ENCODE peak calls at places on chromosomes 4 and X, in ten cellular contexts. A, L, B, H, K, Y, W, C, F and R are unnamed samples.

GRCh38 chr4:183758006-183758734 is 99.1 kb downstream of the TRAPPC11 start:
- DNase-seq in L (peak; percentile 46), A (peak; percentile 80), Y (peak; percentile 67), B (peak; percentile 90), F (peak; percentile 83), K (peak; percentile 88), W (peak; percentile 73), C (no peak), H (no peak), R (peak; percentile 81)

GRCh38 chr4:15665738-15666365 is 10.7 kb upstream of the FBXL5 start:
- DNase-seq in B (no peak), Y (no peak), L (peak; percentile 88), H (no peak), C (no peak), W (peak; percentile 37), K (no peak), F (no peak), A (no peak), R (no peak)

GRCh38 chr4:81946996-81947395 is 426.8 kb downstream of the HNRNPD start:
- DNase-seq in F (no peak), Y (no peak), W (no peak), B (no peak), C (no peak), H (no peak), L (no peak), K (peak; percentile 51), A (no peak), R (no peak)

GRCh38 chrX:34624416-34624815 is 32.7 kb downstream of the TMEM47 start:
- DNase-seq in L (no peak), Y (no peak), K (no peak), H (no peak), A (no peak), W (no peak), B (no peak), F (no peak), C (no peak), R (no peak)

GRCh38 chr4:86117781-86118302 is 242.0 kb downstream of the MAPK10 start:
- DNase-seq in H (no peak), C (no peak), B (no peak), L (peak; percentile 18), A (no peak), W (no peak), Y (no peak), K (no peak), F (no peak), R (no peak)

GRCh38 chrX:110153900-110154299 is 151.0 kb downstream of the TMEM164 start:
- DNase-seq in K (no peak), Y (no peak), F (no peak), L (no peak), H (no peak), A (no peak), B (no peak), W (no peak), C (no peak), R (no peak)

GRCh38 chr4:23943478-23943877 is 53.6 kb upstream of the PPARGC1A start:
- DNase-seq in Y (no peak), B (no peak), W (no peak), K (no peak), A (no peak), L (no peak), H (no peak), C (no peak), F (no peak), R (no peak)

GRCh38 chr4:54085284-54085683 is 14.7 kb upstream of the GSX2 start:
- DNase-seq in L (peak; percentile 97), K (no peak), B (no peak), H (no peak), F (no peak), W (no peak), C (peak; percentile 83), A (no peak), Y (no peak), R (peak; percentile 50)

GRCh38 chrX:44012484-44013096 is 39.4 kb upstream of the NDP start:
- DNase-seq in F (no peak), K (no peak), H (peak; percentile 19), A (no peak), W (no peak), Y (peak; percentile 63), C (peak; percentile 18), L (peak; percentile 95), B (peak; percentile 43), R (peak; percentile 9)

GRCh38 chr4:142556048-142556447 is 290.1 kb downstream of the INPP4B start:
- DNase-seq in L (no peak), F (no peak), B (no peak), A (no peak), W (no peak), Y (no peak), C (no peak), H (no peak), K (no peak), R (no peak)

DNA sequence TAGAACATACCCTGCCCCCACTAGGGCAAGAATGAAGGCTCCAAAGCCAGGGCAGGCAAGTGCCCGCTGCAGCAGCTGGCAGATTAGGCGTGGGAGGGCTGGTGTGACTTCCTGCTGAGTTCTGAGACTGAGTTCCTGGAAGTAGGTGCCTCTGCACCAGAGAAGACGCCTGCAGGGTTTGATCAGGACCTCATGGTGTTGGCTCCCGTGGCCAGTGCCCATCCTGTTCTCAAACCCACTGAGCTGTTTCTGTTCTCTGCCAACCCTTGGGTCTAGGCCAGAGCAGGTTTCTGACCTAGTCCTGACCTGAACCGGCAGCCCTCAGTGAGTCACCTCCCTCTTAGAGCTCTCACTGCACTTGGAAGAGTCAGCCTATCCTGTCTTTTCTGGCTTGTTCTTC is 220.7 kb downstream of the HS6ST2 start:
- DNase-seq in A (no peak), K (no peak), Y (no peak), W (no peak), L (peak; percentile 74), H (peak; percentile 37), F (no peak), C (no peak), B (no peak), R (no peak)
- H3K27ac ChIP-seq in A (no peak overlapping the region), K (no peak overlapping the region), Y (no peak overlapping the region), W (no peak overlapping the region), L (peak overlapping the region; percentile 62), H (no peak overlapping the region), F (no peak overlapping the region), C (no peak overlapping the region), B (no peak overlapping the region), R (no peak overlapping the region)

DNA sequence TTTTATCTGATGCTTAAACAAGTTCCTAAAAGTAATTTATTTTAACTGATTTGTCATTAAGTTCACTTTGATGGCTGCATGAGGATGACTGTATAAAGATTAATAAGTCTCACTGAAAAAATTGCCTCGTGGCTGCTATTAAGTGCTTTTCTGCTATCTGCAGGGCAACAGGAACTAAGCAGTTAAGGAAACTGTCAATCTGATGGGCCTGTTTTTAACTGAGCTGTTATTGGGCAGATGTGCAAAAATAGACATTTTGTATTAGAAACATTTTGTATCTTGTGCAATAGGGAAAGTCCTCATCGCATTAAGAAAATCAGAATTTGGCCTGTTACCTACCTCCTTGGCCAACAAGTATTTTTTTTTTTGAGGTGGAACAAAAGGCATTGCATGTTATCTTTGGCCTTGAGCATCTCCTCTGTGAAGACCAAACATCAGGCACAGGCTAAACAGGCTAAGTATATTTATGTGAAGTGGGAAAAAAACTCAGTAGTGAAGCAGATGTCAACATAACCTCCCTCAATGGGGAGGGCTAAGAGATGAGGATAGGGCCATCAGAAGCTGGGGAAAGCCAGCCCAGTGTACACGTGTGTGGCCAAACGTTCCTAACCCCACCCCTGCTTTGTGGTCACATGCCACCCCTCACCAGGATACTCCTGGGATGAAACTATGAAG is 102.4 kb downstream of the FNIP2 start:
- DNase-seq in F (no peak), L (no peak), A (no peak), W (no peak), Y (no peak), B (no peak), C (no peak), K (no peak), H (no peak), R (no peak)
- H3K27ac ChIP-seq in F (peak overlapping the region; percentile 36), L (no peak overlapping the region), A (no peak overlapping the region), W (no peak overlapping the region), Y (no peak overlapping the region), B (no peak overlapping the region), C (no peak overlapping the region), K (peak overlapping the region; percentile 76), H (no peak overlapping the region), R (no peak overlapping the region)

GRCh38 chrX:107119281-107119680 is 659 bp upstream of the RBM41 start:
- DNase-seq in B (no peak), A (no peak), C (no peak), H (no peak), Y (no peak), F (no peak), W (no peak), L (peak; percentile 3), K (no peak), R (no peak)

GRCh38 chrX:107118322-107119147 is at the start of gene RBM41:
- DNase-seq in L (peak; percentile 84), W (peak; percentile 84), K (peak; percentile 87), A (peak; percentile 59), F (peak; percentile 89), B (peak; percentile 84), C (peak; percentile 72), H (peak; percentile 65), Y (peak; percentile 84), R (peak; percentile 71)

GRCh38 chrX:107123750-107124149 is 5.1 kb upstream of the RBM41 start:
- DNase-seq in L (peak; percentile 48), B (no peak), Y (no peak), C (no peak), K (no peak), F (no peak), A (no peak), W (no peak), H (no peak), R (no peak)

DNA sequence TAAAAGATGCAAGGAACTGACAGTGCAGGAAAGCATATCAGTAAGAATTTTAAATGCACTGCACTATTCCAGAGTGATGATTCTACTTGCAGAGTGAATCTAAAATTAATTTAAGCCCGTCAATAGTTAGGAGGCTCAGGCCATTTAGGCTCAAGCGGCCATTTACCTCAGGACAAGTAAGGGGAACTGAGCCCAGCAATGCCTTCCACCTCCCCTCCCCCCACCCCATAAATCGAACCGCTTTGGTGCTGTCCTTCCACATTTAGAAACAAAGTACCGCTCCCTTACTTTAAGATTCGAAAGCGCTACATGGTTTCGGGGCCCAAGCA is 665 bp downstream of the RBM41 start:
- DNase-seq in A (no peak), H (no peak), B (no peak), W (no peak), K (no peak), C (no peak), L (no peak), F (no peak), Y (no peak), R (no peak)
- H3K27ac ChIP-seq in A (peak overlapping the region; percentile 87), H (peak overlapping the region; percentile 54), B (peak overlapping the region; percentile 76), W (peak overlapping the region; percentile 56), K (peak overlapping the region; percentile 72), C (peak overlapping the region; percentile 75), L (no peak overlapping the region), F (no peak overlapping the region), Y (peak overlapping the region; percentile 58), R (no peak overlapping the region)

DNA sequence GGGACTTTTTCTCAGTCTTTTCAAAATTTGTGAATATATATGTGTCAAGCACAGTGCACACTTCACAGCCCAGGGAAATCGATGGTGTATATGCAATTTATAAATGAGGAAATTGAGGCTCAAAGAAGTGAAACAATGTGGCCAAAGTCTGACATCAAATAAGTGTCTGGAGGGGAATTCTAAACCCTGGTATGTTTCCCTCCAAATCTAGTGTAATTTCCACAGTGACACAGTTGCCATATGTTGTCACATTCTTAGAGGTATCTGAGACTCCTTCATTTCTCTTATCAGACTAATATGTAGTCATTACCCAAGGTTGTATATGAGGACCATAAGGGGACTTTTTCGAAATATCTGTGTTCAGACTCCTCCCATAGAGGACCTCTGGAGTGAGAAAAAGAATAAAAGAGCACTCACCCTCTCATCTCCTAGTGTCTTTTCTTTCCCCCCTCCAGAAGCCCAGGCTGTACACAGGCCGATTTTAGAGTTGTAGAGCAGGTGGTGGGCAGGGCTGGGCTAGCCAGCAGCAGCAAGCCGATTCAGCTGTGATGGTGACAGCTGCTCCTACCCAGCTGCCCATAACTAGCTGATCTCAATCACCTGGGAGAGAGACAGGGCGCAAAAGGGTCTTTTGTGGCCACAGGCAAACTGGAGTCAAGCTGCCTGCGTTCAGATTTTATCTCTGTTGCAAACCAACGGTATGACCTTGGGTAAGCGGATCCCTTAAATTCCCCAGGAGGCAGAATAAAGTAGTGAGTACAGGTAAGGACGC is 55.1 kb downstream of the CLCN5 start:
- DNase-seq in F (no peak), B (no peak), C (peak; percentile 16), A (no peak), Y (no peak), K (no peak), H (no peak), L (no peak), W (no peak), R (no peak)
- H3K27ac ChIP-seq in F (no peak overlapping the region), B (no peak overlapping the region), C (no peak overlapping the region), A (no peak overlapping the region), Y (no peak overlapping the region), K (no peak overlapping the region), H (no peak overlapping the region), L (no peak overlapping the region), W (no peak overlapping the region), R (no peak overlapping the region)